ENCODE peak calls at places on chromosomes 12 and 14, in ten cellular contexts. One of them, this sample, is unnamed.
A peak's percentile ranks its signal among the peaks of the same experiment; 100 is the strongest.

GRCh38 chr14:55518391-55518790 is 61.6 kb upstream of the KTN1 start:
- DNase-seq in NCI-H1105 treated with DMSO at 0.1 percent for 48 hours: no peak
- DNase-seq in lower leg skin: no peak
- DNase-seq in activated T-cell treated with anti-CD3 and anti-CD28 coated beads, Interleukin-2, amount 50 U/mL, for 1 hour: no peak
- DNase-seq in CD8-positive, alpha-beta memory T cell: no peak
- DNase-seq in amygdala: no peak
- DNase-seq in gastrocnemius medialis: no peak
- DNase-seq in iPS DF 6.9: no peak
- DNase-seq in foreskin keratinocyte: no peak
- DNase-seq in ureter: no peak
- DNase-seq in this sample: no peak

GRCh38 chr12:44551631-44552030 is 324.5 kb downstream of the NELL2 start:
- DNase-seq in NCI-H1105 treated with DMSO at 0.1 percent for 48 hours: no peak
- DNase-seq in lower leg skin: no peak
- DNase-seq in activated T-cell treated with anti-CD3 and anti-CD28 coated beads, Interleukin-2, amount 50 U/mL, for 1 hour: no peak
- DNase-seq in CD8-positive, alpha-beta memory T cell: no peak
- DNase-seq in amygdala: no peak
- DNase-seq in gastrocnemius medialis: no peak
- DNase-seq in iPS DF 6.9: no peak
- DNase-seq in foreskin keratinocyte: no peak
- DNase-seq in ureter: no peak
- DNase-seq in this sample: no peak

GRCh38 chr14:60647081-60647836 is 2.0 kb downstream of the SIX1 start:
- DNase-seq in NCI-H1105 treated with DMSO at 0.1 percent for 48 hours: peak; percentile 67
- DNase-seq in lower leg skin: peak; percentile 84
- DNase-seq in activated T-cell treated with anti-CD3 and anti-CD28 coated beads, Interleukin-2, amount 50 U/mL, for 1 hour: no peak
- DNase-seq in CD8-positive, alpha-beta memory T cell: no peak
- DNase-seq in amygdala: no peak
- DNase-seq in gastrocnemius medialis: peak; percentile 88
- DNase-seq in iPS DF 6.9: no peak
- DNase-seq in foreskin keratinocyte: no peak
- DNase-seq in ureter: no peak
- DNase-seq in this sample: peak; percentile 54

GRCh38 chr14:54682578-54682977 is 115.7 kb downstream of the SAMD4A start:
- DNase-seq in NCI-H1105 treated with DMSO at 0.1 percent for 48 hours: no peak
- DNase-seq in lower leg skin: no peak
- DNase-seq in activated T-cell treated with anti-CD3 and anti-CD28 coated beads, Interleukin-2, amount 50 U/mL, for 1 hour: no peak
- DNase-seq in CD8-positive, alpha-beta memory T cell: no peak
- DNase-seq in amygdala: no peak
- DNase-seq in gastrocnemius medialis: no peak
- DNase-seq in iPS DF 6.9: no peak
- DNase-seq in foreskin keratinocyte: no peak
- DNase-seq in ureter: no peak
- DNase-seq in this sample: no peak

GRCh38 chr12:62643470-62643869 is 176.8 kb downstream of the MON2 start:
- DNase-seq in NCI-H1105 treated with DMSO at 0.1 percent for 48 hours: no peak
- DNase-seq in lower leg skin: no peak
- DNase-seq in activated T-cell treated with anti-CD3 and anti-CD28 coated beads, Interleukin-2, amount 50 U/mL, for 1 hour: no peak
- DNase-seq in CD8-positive, alpha-beta memory T cell: no peak
- DNase-seq in amygdala: no peak
- DNase-seq in gastrocnemius medialis: no peak
- DNase-seq in iPS DF 6.9: no peak
- DNase-seq in foreskin keratinocyte: no peak
- DNase-seq in ureter: no peak
- DNase-seq in this sample: no peak

GRCh38 chr14:85572845-85573244 is 42.9 kb downstream of the FLRT2 start:
- DNase-seq in NCI-H1105 treated with DMSO at 0.1 percent for 48 hours: no peak
- DNase-seq in lower leg skin: no peak
- DNase-seq in activated T-cell treated with anti-CD3 and anti-CD28 coated beads, Interleukin-2, amount 50 U/mL, for 1 hour: no peak
- DNase-seq in CD8-positive, alpha-beta memory T cell: no peak
- DNase-seq in amygdala: no peak
- DNase-seq in gastrocnemius medialis: no peak
- DNase-seq in iPS DF 6.9: no peak
- DNase-seq in foreskin keratinocyte: peak; percentile 87
- DNase-seq in ureter: no peak
- DNase-seq in this sample: peak; percentile 87

GRCh38 chr14:37546621-37547447 is 48.2 kb downstream of the FOXA1 start:
- DNase-seq in NCI-H1105 treated with DMSO at 0.1 percent for 48 hours: peak; percentile 13
- DNase-seq in lower leg skin: no peak
- DNase-seq in activated T-cell treated with anti-CD3 and anti-CD28 coated beads, Interleukin-2, amount 50 U/mL, for 1 hour: no peak
- DNase-seq in CD8-positive, alpha-beta memory T cell: no peak
- DNase-seq in amygdala: no peak
- DNase-seq in gastrocnemius medialis: no peak
- DNase-seq in iPS DF 6.9: no peak
- DNase-seq in foreskin keratinocyte: no peak
- DNase-seq in ureter: no peak
- DNase-seq in this sample: no peak

GRCh38 chr14:62796431-62796830 is 248.8 kb downstream of the KCNH5 start:
- DNase-seq in NCI-H1105 treated with DMSO at 0.1 percent for 48 hours: no peak
- DNase-seq in lower leg skin: no peak
- DNase-seq in activated T-cell treated with anti-CD3 and anti-CD28 coated beads, Interleukin-2, amount 50 U/mL, for 1 hour: no peak
- DNase-seq in CD8-positive, alpha-beta memory T cell: no peak
- DNase-seq in amygdala: no peak
- DNase-seq in gastrocnemius medialis: no peak
- DNase-seq in iPS DF 6.9: no peak
- DNase-seq in foreskin keratinocyte: peak; percentile 76
- DNase-seq in ureter: no peak
- DNase-seq in this sample: peak; percentile 75

This sample was measured in mammary epithelial cell.